ENCODE peak calls at places on chromosomes 5 and 9, in four cellular contexts. One of them, this sample, is unnamed.

GRCh38 chr9:16335788-16336580 is 534.5 kb downstream of the BNC2 start:
- DNase-seq in K562: no peak
- DNase-seq in HCT116: peak
- DNase-seq in H1: no peak
- DNase-seq in this sample: no peak

GRCh38 chr5:142422426-142422825 is 97.6 kb upstream of the SPRY4 start:
- DNase-seq in HCT116: no peak
- DNase-seq in H1: no peak
- DNase-seq in K562: no peak
- DNase-seq in this sample: no peak

GRCh38 chr5:85049020-85049419 is 664.3 kb upstream of the EDIL3 start:
- DNase-seq in K562: no peak
- DNase-seq in H1: no peak
- DNase-seq in HCT116: peak
- DNase-seq in this sample: peak

GRCh38 chr5:139443766-139444473 is 4.6 kb upstream of the DNAJC18 start:
- DNase-seq in HCT116: no peak
- DNase-seq in H1: no peak
- DNase-seq in K562: no peak
- DNase-seq in this sample: no peak

GRCh38 chr9:3969846-3970245 is 330.0 kb downstream of the GLIS3 start:
- DNase-seq in HCT116: no peak
- DNase-seq in H1: no peak
- DNase-seq in K562: no peak
- DNase-seq in this sample: no peak

GRCh38 chr5:157306690-157307089 is 40.8 kb downstream of the CYFIP2 start:
- DNase-seq in H1: no peak
- DNase-seq in K562: no peak
- DNase-seq in HCT116: no peak
- DNase-seq in this sample: no peak

GRCh38 chr9:10354591-10354990 is 258.2 kb downstream of the PTPRD start:
- DNase-seq in K562: no peak
- DNase-seq in HCT116: no peak
- DNase-seq in H1: no peak
- DNase-seq in this sample: no peak

GRCh38 chr5:128195316-128195715 is 111.8 kb downstream of the SLC12A2 start:
- DNase-seq in K562: no peak
- DNase-seq in HCT116: no peak
- DNase-seq in H1: no peak
- DNase-seq in this sample: no peak

GRCh38 chr5:80961376-80962281 is 1.5 kb downstream of the RASGRF2 start:
- DNase-seq in K562: no peak
- DNase-seq in HCT116: no peak
- DNase-seq in H1: no peak
- DNase-seq in this sample: peak

GRCh38 chr9:5714501-5715401 is 85.8 kb downstream of the RIC1 start:
- DNase-seq in K562: peak
- DNase-seq in HCT116: peak
- DNase-seq in H1: no peak
- DNase-seq in this sample: peak

GRCh38 chr9:96021616-96022444 is 146.3 kb downstream of the ERCC6L2 start:
- DNase-seq in HCT116: no peak
- DNase-seq in K562: no peak
- DNase-seq in H1: no peak
- DNase-seq in this sample: no peak

GRCh38 chr9:93451762-93452709 is 551 bp downstream of the FAM120A start:
- DNase-seq in K562: peak
- DNase-seq in H1: no peak
- DNase-seq in HCT116: no peak
- DNase-seq in this sample: peak

GRCh38 chr5:113985505-113985904 is 376.4 kb upstream of the KCNN2 start:
- DNase-seq in HCT116: no peak
- DNase-seq in H1: no peak
- DNase-seq in K562: no peak
- DNase-seq in this sample: no peak

GRCh38 chr5:6457592-6457991 is 8.9 kb downstream of the UBE2QL1 start:
- DNase-seq in HCT116: no peak
- DNase-seq in H1: no peak
- DNase-seq in K562: no peak
- DNase-seq in this sample: no peak

GRCh38 chr5:171367424-171368370 is 20.0 kb upstream of the NPM1 start:
- DNase-seq in HCT116: no peak
- DNase-seq in K562: no peak
- DNase-seq in H1: no peak
- DNase-seq in this sample: no peak

GRCh38 chr5:68554566-68555279 is 339.2 kb downstream of the PIK3R1 start:
- DNase-seq in HCT116: peak
- DNase-seq in H1: no peak
- DNase-seq in K562: peak
- DNase-seq in this sample: no peak

GRCh38 chr9:78030553-78031270 is 899 bp downstream of the GNAQ start:
- DNase-seq in HCT116: no peak
- DNase-seq in K562: peak
- DNase-seq in H1: no peak
- DNase-seq in this sample: no peak

GRCh38 chr5:146192571-146193043 is 10.2 kb upstream of the LARS1 start:
- DNase-seq in HCT116: no peak
- DNase-seq in K562: no peak
- DNase-seq in H1: no peak
- DNase-seq in this sample: no peak

GRCh38 chr5:147565524-147565923 is 55.7 kb upstream of the DPYSL3 start:
- DNase-seq in H1: no peak
- DNase-seq in K562: no peak
- DNase-seq in HCT116: no peak
- DNase-seq in this sample: peak

GRCh38 chr5:112083623-112084022 is 326.6 kb upstream of the NREP start:
- DNase-seq in K562: no peak
- DNase-seq in HCT116: no peak
- DNase-seq in H1: no peak
- DNase-seq in this sample: no peak

GRCh38 chr5:77761606-77762005 is 14.5 kb downstream of the TBCA start:
- DNase-seq in H1: no peak
- DNase-seq in HCT116: no peak
- DNase-seq in K562: no peak
- DNase-seq in this sample: no peak

GRCh38 chr5:54995168-54995567 is 9.8 kb upstream of the ESM1 start:
- DNase-seq in HCT116: no peak
- DNase-seq in K562: no peak
- DNase-seq in H1: no peak
- DNase-seq in this sample: no peak

GRCh38 chr5:72300590-72301339 is 19.3 kb downstream of the MRPS27 start:
- DNase-seq in K562: no peak
- DNase-seq in H1: no peak
- DNase-seq in HCT116: no peak
- DNase-seq in this sample: no peak

GRCh38 chr9:110555971-110556370 is 23.6 kb downstream of the SVEP1 start:
- DNase-seq in K562: no peak
- DNase-seq in HCT116: no peak
- DNase-seq in H1: no peak
- DNase-seq in this sample: peak

GRCh38 chr9:98455256-98455956 is 200.0 kb upstream of the TBC1D2 start:
- DNase-seq in H1: no peak
- DNase-seq in HCT116: no peak
- DNase-seq in K562: no peak
- DNase-seq in this sample: no peak

GRCh38 chr9:104682642-104683041 is 11.7 kb upstream of the OR13D1 start:
- DNase-seq in K562: peak
- DNase-seq in H1: no peak
- DNase-seq in HCT116: peak
- DNase-seq in this sample: peak

GRCh38 chr9:113654605-113655193 is 191.2 kb downstream of the RGS3 start:
- DNase-seq in H1: no peak
- DNase-seq in K562: no peak
- DNase-seq in HCT116: no peak
- DNase-seq in this sample: no peak

GRCh38 chr5:40360685-40361084 is 319.0 kb upstream of the PTGER4 start:
- DNase-seq in K562: no peak
- DNase-seq in HCT116: no peak
- DNase-seq in H1: no peak
- DNase-seq in this sample: no peak

GRCh38 chr5:163458778-163459405 is 1.0 kb downstream of the NUDCD2 start:
- DNase-seq in K562: peak
- DNase-seq in HCT116: no peak
- DNase-seq in H1: no peak
- DNase-seq in this sample: no peak

GRCh38 chr5:86354664-86355063 is 263.1 kb upstream of the COX7C start:
- DNase-seq in H1: no peak
- DNase-seq in K562: no peak
- DNase-seq in HCT116: no peak
- DNase-seq in this sample: no peak

GRCh38 chr5:126600631-126601511 is at the start of gene PHAX:
- DNase-seq in H1: no peak
- DNase-seq in K562: peak
- DNase-seq in HCT116: no peak
- DNase-seq in this sample: peak

GRCh38 chr5:126599499-126599898 is 1.2 kb upstream of the PHAX start:
- DNase-seq in K562: no peak
- DNase-seq in HCT116: no peak
- DNase-seq in H1: no peak
- DNase-seq in this sample: no peak

GRCh38 chr5:126605525-126605924 is 4.8 kb downstream of the PHAX start:
- DNase-seq in HCT116: no peak
- DNase-seq in H1: no peak
- DNase-seq in K562: no peak
- DNase-seq in this sample: no peak

GRCh38 chr5:126603402-126603991 is 2.8 kb downstream of the PHAX start:
- DNase-seq in H1: no peak
- DNase-seq in K562: no peak
- DNase-seq in HCT116: no peak
- DNase-seq in this sample: no peak
- TF ChIP-seq FOSL1 in H1: no peak
- TF ChIP-seq FOSL1 in K562: no peak
- TF ChIP-seq FOSL1 in HCT116: no peak
- TF ChIP-seq FOSL1 in this sample: no peak

GRCh38 chr5:3323144-3323543 is 272.5 kb upstream of the IRX1 start:
- DNase-seq in HCT116: no peak
- DNase-seq in K562: no peak
- DNase-seq in H1: no peak
- DNase-seq in this sample: no peak

GRCh38 chr5:3325811-3326568 is 269.6 kb upstream of the IRX1 start:
- DNase-seq in K562: no peak
- DNase-seq in HCT116: no peak
- DNase-seq in H1: no peak
- DNase-seq in this sample: no peak

GRCh38 chr5:3322642-3323041 is 273.0 kb upstream of the IRX1 start:
- DNase-seq in K562: no peak
- DNase-seq in H1: no peak
- DNase-seq in HCT116: no peak
- DNase-seq in this sample: no peak

GRCh38 chr5:3325206-3325605 is 270.4 kb upstream of the IRX1 start:
- DNase-seq in HCT116: no peak
- DNase-seq in H1: no peak
- DNase-seq in K562: no peak
- DNase-seq in this sample: no peak

DNA sequence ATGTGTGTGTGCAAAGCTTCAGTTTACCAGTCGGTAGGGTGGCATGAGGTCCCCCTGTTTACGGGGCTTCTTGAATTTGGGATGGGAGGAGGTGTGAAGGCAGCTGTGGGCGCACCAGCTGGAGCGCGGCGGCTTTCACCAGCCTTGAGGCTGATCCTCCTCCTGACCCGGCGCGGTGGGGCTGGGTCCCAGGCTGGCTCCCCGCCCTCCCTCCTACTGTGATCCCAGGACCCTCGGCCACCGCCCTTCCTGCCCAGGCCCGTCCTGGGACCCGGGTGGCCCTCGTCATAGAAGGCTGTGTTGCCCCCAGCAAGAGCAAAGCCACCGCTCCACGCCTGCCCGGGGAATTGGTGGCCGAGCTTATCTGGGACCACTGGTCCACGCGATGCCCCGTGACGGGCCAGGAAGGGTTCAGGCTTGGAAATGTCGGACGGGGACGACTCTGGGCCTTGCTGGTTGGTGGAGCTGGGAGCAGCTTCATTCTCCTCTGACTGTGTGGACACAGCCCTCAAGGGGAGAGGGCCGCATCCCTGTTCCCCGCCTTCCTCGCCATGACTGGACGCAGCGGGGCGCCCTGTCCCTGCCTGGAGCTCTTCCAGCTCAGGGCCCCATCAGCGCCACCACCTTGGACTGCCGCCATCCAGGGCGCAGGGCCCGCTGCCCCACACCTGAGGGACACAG is 271.1 kb upstream of the IRX1 start:
- DNase-seq in HCT116: no peak
- DNase-seq in K562: peak
- DNase-seq in H1: no peak
- DNase-seq in this sample: no peak
- TF ChIP-seq FOSL1 in HCT116: no peak
- TF ChIP-seq FOSL1 in K562: no peak
- TF ChIP-seq FOSL1 in H1: no peak
- TF ChIP-seq FOSL1 in this sample: no peak

DNA sequence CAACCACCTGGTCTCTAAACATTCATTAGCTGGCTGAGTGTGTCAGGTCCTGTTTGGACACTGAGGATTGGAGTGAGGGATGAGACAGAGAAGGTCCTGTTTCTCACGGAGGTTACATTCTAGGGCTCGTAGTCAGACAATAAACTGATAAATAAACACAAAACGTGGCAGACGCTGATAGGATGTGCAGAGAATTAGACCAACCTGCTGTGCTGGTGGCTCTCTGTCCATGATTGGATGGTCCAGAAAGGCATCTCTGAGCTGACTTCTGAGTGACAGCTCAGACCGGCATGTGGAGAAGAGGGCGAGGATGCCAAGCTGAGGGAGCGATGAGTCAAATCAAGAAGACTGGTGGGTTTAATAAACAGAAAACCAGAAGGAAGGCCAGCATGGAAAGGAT is 132.3 kb upstream of the TAF11L2 start:
- DNase-seq in HCT116: no peak
- DNase-seq in K562: no peak
- DNase-seq in H1: no peak
- DNase-seq in this sample: no peak
- TF ChIP-seq FOSL1 in HCT116: no peak
- TF ChIP-seq FOSL1 in K562: no peak
- TF ChIP-seq FOSL1 in H1: no peak
- TF ChIP-seq FOSL1 in this sample: no peak

GRCh38 chr9:127863179-127863578 is 8.7 kb upstream of the ENG start:
- DNase-seq in H1: no peak
- DNase-seq in HCT116: no peak
- DNase-seq in K562: peak
- DNase-seq in this sample: no peak

GRCh38 chr9:127860779-127861178 is 6.3 kb upstream of the ENG start:
- DNase-seq in HCT116: no peak
- DNase-seq in H1: no peak
- DNase-seq in K562: no peak
- DNase-seq in this sample: no peak

GRCh38 chr9:127865645-127866464 is 11.4 kb upstream of the ENG start:
- DNase-seq in H1: no peak
- DNase-seq in K562: no peak
- DNase-seq in HCT116: no peak
- DNase-seq in this sample: no peak

GRCh38 chr9:127860260-127860659 is 5.8 kb upstream of the ENG start:
- DNase-seq in HCT116: no peak
- DNase-seq in K562: no peak
- DNase-seq in H1: no peak
- DNase-seq in this sample: no peak

GRCh38 chr9:127862075-127863011 is 7.9 kb upstream of the ENG start:
- DNase-seq in H1: no peak
- DNase-seq in K562: peak
- DNase-seq in HCT116: no peak
- DNase-seq in this sample: no peak
- TF ChIP-seq FOSL1 in H1: no peak
- TF ChIP-seq FOSL1 in K562: peak
- TF ChIP-seq FOSL1 in HCT116: no peak
- TF ChIP-seq FOSL1 in this sample: no peak